ENCODE peak calls at places on chromosome X, in seven cellular contexts. Q is GM23338; J is CD8-positive, alpha-beta T cell; L is A549; M is transverse colon; K is nephron progenitor cell; C is retinal pigment epithelial cell. N is an unnamed sample.

GRCh38 chrX:154458954-154459829 is 1.1 kb downstream of the PLXNA3 start:
- DNase-seq in Q (no peak), K (no peak), M (peak; percentile 53), C (no peak), J (peak; percentile 24), L (no peak), N (no peak)

GRCh38 chrX:275967-276587 is 5.1 kb upstream of the PLCXD1 start:
- DNase-seq in L (peak; percentile 93), Q (peak; percentile 90), J (peak; percentile 58), K (peak; percentile 69), C (no peak), M (peak; percentile 84), N (no peak)

GRCh38 chrX:150899191-150899757 is 806 bp upstream of the CD99L2 start:
- DNase-seq in L (peak; percentile 12), J (peak; percentile 21), C (no peak), Q (peak; percentile 50), K (peak; percentile 19), M (peak; percentile 58), N (peak; percentile 5)

GRCh38 chrX:97021680-97022079 is 138.0 kb downstream of the RPA4 start:
- DNase-seq in J (no peak), Q (no peak), K (no peak), L (no peak), C (no peak), M (no peak), N (no peak)

GRCh38 chrX:2548731-2549423 is 48.1 kb upstream of the DHRSX start:
- DNase-seq in J (no peak), L (no peak), K (no peak), M (no peak), C (no peak), Q (peak; percentile 61), N (no peak)

GRCh38 chrX:116605576-116605975 is 142.8 kb upstream of the CT83 start:
- DNase-seq in M (no peak), K (no peak), Q (peak; percentile 3), J (no peak), C (no peak), L (no peak), N (no peak)

GRCh38 chrX:98203800-98204199 is 1320.1 kb downstream of the RPA4 start:
- DNase-seq in J (no peak), M (no peak), L (no peak), C (no peak), Q (no peak), K (no peak), N (no peak)

GRCh38 chrX:150476183-150476699 is 92.2 kb upstream of the MTM1 start:
- DNase-seq in C (no peak), Q (no peak), M (no peak), L (no peak), J (no peak), K (no peak), N (no peak)

GRCh38 chrX:85024044-85024443 is 20.4 kb downstream of the APOOL start:
- DNase-seq in J (no peak), K (no peak), C (no peak), L (no peak), M (no peak), Q (no peak), N (no peak)

GRCh38 chrX:41558531-41558930 is 111.4 kb downstream of the NYX start:
- DNase-seq in J (no peak), K (no peak), M (no peak), Q (peak; percentile 33), C (no peak), L (peak; percentile 14), N (no peak)

GRCh38 chrX:153411255-153411987 is at the start of gene ZFP92:
- DNase-seq in L (no peak), J (peak; percentile 12), M (peak; percentile 32), C (no peak), Q (peak; percentile 19), K (peak; percentile 39), N (no peak)

GRCh38 chrX:40144576-40144975 is 46.8 kb upstream of the BCOR start:
- DNase-seq in C (no peak), M (no peak), L (no peak), Q (peak; percentile 50), J (no peak), K (no peak), N (no peak)

GRCh38 chrX:122777766-122778165 is 406.3 kb upstream of the GRIA3 start:
- DNase-seq in C (no peak), M (no peak), Q (peak; percentile 6), J (no peak), K (no peak), L (no peak), N (no peak)

DNA sequence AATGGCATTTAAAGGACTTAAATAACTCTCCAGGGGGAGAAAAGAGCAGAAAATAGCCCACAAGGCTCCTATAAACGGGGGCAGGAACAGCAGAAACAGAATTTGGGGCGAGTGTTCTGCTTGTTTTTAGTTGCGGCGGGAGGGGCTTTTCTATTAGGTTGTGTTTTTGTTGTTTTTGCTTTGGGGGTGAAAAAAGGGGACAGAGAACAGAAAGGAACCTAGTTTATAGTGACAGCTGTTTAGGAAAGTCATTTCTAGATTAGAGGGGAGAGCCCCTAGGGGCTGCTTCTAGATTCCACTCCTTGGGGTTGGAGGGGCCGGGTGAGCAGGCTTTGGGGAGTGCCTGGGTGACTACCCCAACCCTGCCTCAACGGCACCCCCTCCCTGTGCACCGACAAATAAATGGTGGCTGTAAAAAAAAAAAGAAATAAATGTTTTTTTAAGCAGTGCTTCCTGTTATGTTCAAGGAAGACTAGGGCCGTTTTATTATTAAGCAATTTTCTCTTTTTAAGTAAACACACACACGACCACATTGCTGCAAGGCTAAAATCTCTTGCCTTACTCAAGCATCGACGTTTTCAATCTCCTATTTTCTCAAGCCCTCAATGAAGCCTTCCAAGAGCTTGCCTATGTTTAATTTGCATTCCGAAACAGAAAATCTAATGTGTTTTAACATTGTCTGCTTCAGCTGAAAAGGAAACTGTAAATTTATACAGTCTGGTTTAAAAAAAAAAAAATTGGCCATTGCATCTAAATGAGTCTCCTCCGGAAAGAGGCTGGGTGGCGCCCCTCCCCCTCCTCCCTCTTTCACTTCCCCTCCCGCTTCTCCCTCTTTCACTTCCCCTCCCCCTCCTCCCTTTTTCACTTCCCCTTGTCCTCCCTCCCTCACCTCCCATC is 123.3 kb upstream of the TBL1X start:
- DNase-seq in L (peak; percentile 45), J (peak; percentile 55), M (peak; percentile 81), C (no peak), Q (peak; percentile 50), K (peak; percentile 37), N (no peak)
- TF ChIP-seq CTCF in L (no peak), J (no peak), M (no peak), C (peak; percentile 8), Q (no peak), K (no peak), N (no peak)

GRCh38 chrX:71199252-71199651 is 23.8 kb upstream of the GJB1 start:
- DNase-seq in L (no peak), K (no peak), M (no peak), C (no peak), Q (no peak), J (no peak), N (no peak)
- TF ChIP-seq CTCF in L (no peak), K (no peak), M (no peak), C (no peak), Q (no peak), J (no peak), N (no peak)

DNA sequence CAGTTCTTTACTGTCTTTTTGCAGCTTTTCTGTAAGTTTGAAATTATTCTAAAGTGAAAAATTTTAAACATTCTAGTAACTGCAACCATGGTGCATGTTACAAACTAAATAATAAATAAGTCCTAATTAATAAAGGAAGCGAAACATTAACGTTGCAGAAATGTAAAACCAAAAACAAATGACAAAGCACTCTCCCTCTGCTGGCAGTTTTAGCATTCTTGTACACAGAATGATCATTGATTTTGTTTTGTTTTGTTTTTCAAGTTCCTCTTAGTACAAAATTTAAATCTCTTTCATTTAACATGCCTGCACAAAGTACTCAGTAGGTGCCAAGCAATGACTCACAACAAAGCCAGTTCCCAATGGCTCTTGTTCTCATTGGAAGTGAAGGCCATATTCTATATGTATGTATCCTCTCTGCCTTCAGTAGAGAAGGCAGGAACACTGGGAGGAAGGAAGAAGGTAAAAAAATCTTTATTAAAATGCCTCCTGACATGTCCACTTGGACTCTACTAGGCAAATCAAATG is 13.7 kb upstream of the TMSB4X start:
- DNase-seq in C (no peak), K (no peak), J (no peak), M (no peak), Q (no peak), L (no peak), N (no peak)
- TF ChIP-seq CTCF in C (no peak), K (no peak), J (no peak), M (no peak), Q (no peak), L (no peak), N (no peak)

DNA sequence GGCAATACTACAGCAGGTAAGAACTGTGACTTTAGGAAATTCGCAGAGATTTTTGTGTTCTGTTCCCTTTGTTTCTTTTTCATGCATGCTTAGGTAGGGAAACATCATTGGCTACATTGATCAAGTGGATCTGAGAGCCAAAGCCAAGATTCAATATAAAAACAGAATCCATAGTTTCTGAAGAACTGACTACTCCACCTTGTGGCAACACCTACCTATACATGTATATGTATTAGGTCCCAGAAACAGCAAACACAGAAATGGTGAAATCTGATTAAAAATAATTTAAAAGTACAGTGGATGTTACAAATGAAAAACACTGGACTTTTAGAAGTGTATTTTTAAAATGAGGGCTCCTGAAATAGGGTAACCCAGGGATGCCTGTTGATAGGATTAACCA is 322.6 kb upstream of the MAOA start:
- DNase-seq in J (no peak), Q (peak; percentile 30), L (no peak), K (no peak), C (no peak), M (no peak), N (no peak)
- TF ChIP-seq CTCF in J (no peak), Q (peak; percentile 44), L (no peak), K (no peak), C (no peak), M (no peak), N (peak; percentile 52)

GRCh38 chrX:131812847-131813825 is 210.0 kb upstream of the STK26 start:
- DNase-seq in L (peak; percentile 6), K (no peak), C (no peak), M (peak; percentile 82), Q (no peak), J (peak; percentile 67), N (no peak)
- TF ChIP-seq CTCF in L (peak; percentile 18), K (no peak), C (peak; percentile 19), M (no peak), Q (no peak), J (peak; percentile 40), N (no peak)

GRCh38 chrX:15856580-15856979 is 2.0 kb upstream of the AP1S2 start:
- DNase-seq in L (no peak), M (no peak), C (no peak), K (no peak), Q (no peak), J (no peak), N (no peak)

GRCh38 chrX:15854712-15855561 is at the start of gene AP1S2:
- DNase-seq in L (peak; percentile 70), C (peak; percentile 89), M (peak; percentile 97), Q (peak; percentile 88), K (peak; percentile 98), J (peak; percentile 89), N (peak; percentile 93)

GRCh38 chrX:15853586-15854079 is 980 bp downstream of the AP1S2 start:
- DNase-seq in C (no peak), L (no peak), J (no peak), Q (no peak), K (peak; percentile 8), M (no peak), N (no peak)

GRCh38 chrX:15855562-15856256 is 1.1 kb upstream of the AP1S2 start:
- DNase-seq in K (no peak), L (no peak), M (no peak), J (no peak), C (no peak), Q (no peak), N (no peak)

GRCh38 chrX:15854080-15854655 is 445 bp downstream of the AP1S2 start:
- DNase-seq in Q (peak; percentile 54), L (peak; percentile 22), K (peak; percentile 85), J (peak; percentile 38), C (no peak), M (peak; percentile 60), N (peak; percentile 61)
- TF ChIP-seq CTCF in Q (peak; percentile 7), L (no peak), K (no peak), J (peak; percentile 29), C (peak; percentile 29), M (no peak), N (peak; percentile 53)

N was measured in neural crest cell.